ENCODE peak calls at places on chromosomes 13 and 19, in ten cellular contexts. O is HCT116; F is activated CD8-positive, alpha-beta T cell treated with anti-CD3 and anti-CD28 coated beads, Interleukin-2, amount 10 ng/mL, durations not matched to agents 7 days and 5 days; S is central memory CD8-positive, alpha-beta T cell; G is stimulated activated naive CD8-positive, alpha-beta T cell treated with anti-CD3 and anti-CD28 coated beads, Interleukin-15, amount 100 ng/mL, for 72 hours; P is naive thymus-derived CD8-positive, alpha-beta T cell; R is heart right ventricle; V is left cardiac atrium; T is Right ventricle myocardium superior; H is gastroesophageal sphincter. M is an unnamed sample.

GRCh38 chr13:92974905-92975429 is 251.6 kb upstream of the GPC6 start:
- ATAC-seq in O (no peak), F (no peak), S (no peak), G (no peak), P (no peak), R (no peak), V (no peak), T (no peak), H (no peak), M (no peak)

GRCh38 chr19:10228925-10229324 is 2.2 kb downstream of the S1PR2 start:
- ATAC-seq in O (no peak), F (no peak), S (no peak), G (no peak), P (no peak), R (no peak), V (no peak), T (no peak), H (no peak), M (no peak)

GRCh38 chr13:29893438-29893837 is 43.0 kb upstream of the UBL3 start:
- ATAC-seq in O (no peak), F (no peak), S (no peak), G (no peak), P (no peak), R (no peak), V (no peak), T (no peak), H (no peak), M (no peak)

GRCh38 chr13:103033999-103034398 is 32.2 kb downstream of the SLC10A2 start:
- ATAC-seq in O (no peak), F (no peak), S (no peak), G (no peak), P (no peak), R (no peak), V (no peak), T (no peak), H (no peak), M (no peak)

GRCh38 chr19:33438016-33438671 is 64.6 kb downstream of the CEBPG start:
- ATAC-seq in O (peak; percentile 50), F (no peak), S (no peak), G (no peak), P (no peak), R (peak; percentile 41), V (no peak), T (peak; percentile 66), H (no peak), M (no peak)

GRCh38 chr19:51566489-51567100 is 4.5 kb upstream of the ZNF175 start:
- ATAC-seq in O (no peak), F (no peak), S (no peak), G (no peak), P (no peak), R (no peak), V (no peak), T (no peak), H (no peak), M (no peak)

GRCh38 chr13:43061496-43062280 is 38.3 kb downstream of the DNAJC15 start:
- ATAC-seq in O (no peak), F (no peak), S (no peak), G (peak; percentile 84), P (no peak), R (no peak), V (peak; percentile 40), T (no peak), H (no peak), M (no peak)

GRCh38 chr13:42215578-42216421 is 56.2 kb upstream of the AKAP11 start:
- ATAC-seq in O (peak; percentile 84), F (peak; percentile 51), S (no peak), G (no peak), P (no peak), R (no peak), V (no peak), T (no peak), H (no peak), M (no peak)

GRCh38 chr13:46062190-46062589 is 9.6 kb upstream of the ZC3H13 start:
- ATAC-seq in O (no peak), F (no peak), S (no peak), G (no peak), P (no peak), R (no peak), V (no peak), T (no peak), H (no peak), M (no peak)

GRCh38 chr13:100439247-100439955 is 149.2 kb downstream of the GGACT start:
- ATAC-seq in O (no peak), F (no peak), S (no peak), G (no peak), P (no peak), R (no peak), V (no peak), T (no peak), H (no peak), M (no peak)

M was measured in stimulated activated memory B cell treated with anti-CD40 and anti-IgM and Interleukin-4, amounts not matched to agents 10 μg/mL and 1 μg/mL and 100 μg/mL, for 72 hours.